ENCODE peak calls at places on chromosomes 6 and 20, in six cellular contexts. One of them, this sample, is unnamed.

GRCh38 chr20:54199721-54200176 is 8.1 kb upstream of the PFDN4 start:
- DNase-seq in H9: peak; percentile 78
- DNase-seq in mesenchymal stem cell: peak; percentile 70
- DNase-seq in IMR-90: peak; percentile 73
- DNase-seq in H1: peak; percentile 70
- DNase-seq in neuronal stem cell: peak; percentile 69
- DNase-seq in this sample: peak; percentile 94

GRCh38 chr6:101513181-101513580 is 119.7 kb downstream of the GRIK2 start:
- DNase-seq in H9: no peak
- DNase-seq in neuronal stem cell: no peak
- DNase-seq in IMR-90: no peak
- DNase-seq in mesenchymal stem cell: no peak
- DNase-seq in H1: no peak
- DNase-seq in this sample: no peak

GRCh38 chr6:41406821-41407787 is 71.7 kb downstream of the NCR2 start:
- DNase-seq in IMR-90: no peak
- DNase-seq in neuronal stem cell: no peak
- DNase-seq in mesenchymal stem cell: no peak
- DNase-seq in H1: no peak
- DNase-seq in H9: peak; percentile 60
- DNase-seq in this sample: no peak

GRCh38 chr6:190596-191395 is 101.5 kb upstream of the DUSP22 start:
- DNase-seq in IMR-90: no peak
- DNase-seq in neuronal stem cell: no peak
- DNase-seq in H1: no peak
- DNase-seq in mesenchymal stem cell: no peak
- DNase-seq in H9: peak; percentile 44
- DNase-seq in this sample: peak; percentile 7

GRCh38 chr6:38420207-38420606 is 219.5 kb downstream of the BTBD9 start:
- DNase-seq in neuronal stem cell: no peak
- DNase-seq in H1: no peak
- DNase-seq in H9: no peak
- DNase-seq in mesenchymal stem cell: peak; percentile 30
- DNase-seq in IMR-90: peak; percentile 50
- DNase-seq in this sample: no peak

GRCh38 chr20:376750-377149 is 3.8 kb upstream of the TRIB3 start:
- DNase-seq in H9: no peak
- DNase-seq in IMR-90: no peak
- DNase-seq in mesenchymal stem cell: no peak
- DNase-seq in H1: no peak
- DNase-seq in neuronal stem cell: no peak
- DNase-seq in this sample: no peak

GRCh38 chr20:63027425-63028389 is 20.9 kb upstream of the BHLHE23 start:
- DNase-seq in mesenchymal stem cell: no peak
- DNase-seq in H9: no peak
- DNase-seq in neuronal stem cell: no peak
- DNase-seq in IMR-90: no peak
- DNase-seq in H1: no peak
- DNase-seq in this sample: no peak

GRCh38 chr6:89574860-89575561 is 63.5 kb downstream of the LYRM2 start:
- DNase-seq in H9: no peak
- DNase-seq in neuronal stem cell: no peak
- DNase-seq in mesenchymal stem cell: no peak
- DNase-seq in H1: no peak
- DNase-seq in IMR-90: no peak
- DNase-seq in this sample: peak; percentile 88

GRCh38 chr6:112010328-112010727 is 43.6 kb upstream of the CCN6 start:
- DNase-seq in H1: no peak
- DNase-seq in mesenchymal stem cell: no peak
- DNase-seq in H9: no peak
- DNase-seq in IMR-90: no peak
- DNase-seq in neuronal stem cell: no peak
- DNase-seq in this sample: no peak

GRCh38 chr6:49607391-49607982 is 29.2 kb downstream of the RHAG start:
- DNase-seq in mesenchymal stem cell: no peak
- DNase-seq in H1: no peak
- DNase-seq in H9: no peak
- DNase-seq in IMR-90: no peak
- DNase-seq in neuronal stem cell: no peak
- DNase-seq in this sample: no peak

GRCh38 chr6:156866181-156866862 is 89.1 kb downstream of the ARID1B start:
- DNase-seq in IMR-90: peak; percentile 73
- DNase-seq in H1: no peak
- DNase-seq in mesenchymal stem cell: peak; percentile 84
- DNase-seq in H9: no peak
- DNase-seq in neuronal stem cell: no peak
- DNase-seq in this sample: no peak

GRCh38 chr20:58623579-58624473 is 27.3 kb upstream of the STX16 start:
- DNase-seq in H9: no peak
- DNase-seq in mesenchymal stem cell: peak; percentile 96
- DNase-seq in neuronal stem cell: no peak
- DNase-seq in IMR-90: peak; percentile 97
- DNase-seq in H1: peak; percentile 41
- DNase-seq in this sample: peak; percentile 83

GRCh38 chr20:47309806-47310426 is 46.6 kb downstream of the ZMYND8 start:
- DNase-seq in IMR-90: no peak
- DNase-seq in neuronal stem cell: no peak
- DNase-seq in H1: no peak
- DNase-seq in mesenchymal stem cell: no peak
- DNase-seq in H9: no peak
- DNase-seq in this sample: no peak

GRCh38 chr6:90790058-90790457 is 203.2 kb upstream of the MAP3K7 start:
- DNase-seq in neuronal stem cell: no peak
- DNase-seq in H1: no peak
- DNase-seq in mesenchymal stem cell: peak; percentile 67
- DNase-seq in H9: no peak
- DNase-seq in IMR-90: peak; percentile 13
- DNase-seq in this sample: no peak

GRCh38 chr6:159862103-159862502 is 28.7 kb upstream of the MAS1 start:
- DNase-seq in mesenchymal stem cell: no peak
- DNase-seq in H1: no peak
- DNase-seq in neuronal stem cell: no peak
- DNase-seq in IMR-90: no peak
- DNase-seq in H9: no peak
- DNase-seq in this sample: no peak

GRCh38 chr20:20732641-20733040 is 20.2 kb upstream of the RALGAPA2 start:
- DNase-seq in H1: no peak
- DNase-seq in H9: no peak
- DNase-seq in mesenchymal stem cell: no peak
- DNase-seq in neuronal stem cell: no peak
- DNase-seq in IMR-90: no peak
- DNase-seq in this sample: no peak

GRCh38 chr20:22916121-22916842 is 118.8 kb upstream of the SSTR4 start:
- DNase-seq in neuronal stem cell: no peak
- DNase-seq in IMR-90: no peak
- DNase-seq in H1: no peak
- DNase-seq in H9: no peak
- DNase-seq in mesenchymal stem cell: no peak
- DNase-seq in this sample: no peak

DNA sequence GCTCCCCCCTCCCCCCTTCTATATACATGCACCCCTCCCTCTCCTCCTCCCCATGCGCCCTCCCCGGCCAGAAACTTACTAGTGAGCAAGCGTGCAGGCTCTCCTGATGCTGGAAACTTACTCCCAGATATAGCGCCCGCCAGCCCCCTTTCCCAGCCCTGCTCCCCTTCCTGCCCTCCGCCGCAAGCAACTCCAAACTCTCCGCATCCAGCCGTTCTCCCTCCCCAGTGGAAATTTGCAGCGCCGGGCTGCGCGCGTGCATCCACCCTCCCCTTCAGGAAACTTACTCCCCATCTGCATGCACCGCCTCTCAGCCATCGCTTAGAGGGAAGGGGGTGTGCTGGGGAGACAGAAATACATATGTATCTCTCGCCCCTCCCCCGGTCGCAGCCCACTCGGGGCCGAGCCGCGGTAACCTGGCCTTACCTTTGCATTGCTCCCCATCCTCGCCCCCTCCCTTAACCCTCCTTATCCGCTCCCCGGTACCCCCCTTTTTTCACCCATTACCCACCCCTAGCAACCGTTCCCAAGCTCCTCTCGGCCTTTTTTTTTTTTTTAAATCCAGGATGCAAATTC is at the start of gene TRERF1:
- DNase-seq in mesenchymal stem cell: peak; percentile 90
- DNase-seq in neuronal stem cell: peak; percentile 83
- DNase-seq in H1: no peak
- DNase-seq in IMR-90: peak; percentile 81
- DNase-seq in H9: peak; percentile 88
- DNase-seq in this sample: no peak
- H3K23ac ChIP-seq in mesenchymal stem cell: peak within 1 kb of the TSS; percentile 100
- H3K23ac ChIP-seq in neuronal stem cell: peak within 1 kb of the TSS; percentile 77
- H3K23ac ChIP-seq in H1: no peak within 1 kb of the TSS
- H3K23ac ChIP-seq in IMR-90: peak within 1 kb of the TSS; percentile 95
- H3K23ac ChIP-seq in H9: no peak within 1 kb of the TSS
- H3K23ac ChIP-seq in this sample: peak within 1 kb of the TSS; percentile 7

DNA sequence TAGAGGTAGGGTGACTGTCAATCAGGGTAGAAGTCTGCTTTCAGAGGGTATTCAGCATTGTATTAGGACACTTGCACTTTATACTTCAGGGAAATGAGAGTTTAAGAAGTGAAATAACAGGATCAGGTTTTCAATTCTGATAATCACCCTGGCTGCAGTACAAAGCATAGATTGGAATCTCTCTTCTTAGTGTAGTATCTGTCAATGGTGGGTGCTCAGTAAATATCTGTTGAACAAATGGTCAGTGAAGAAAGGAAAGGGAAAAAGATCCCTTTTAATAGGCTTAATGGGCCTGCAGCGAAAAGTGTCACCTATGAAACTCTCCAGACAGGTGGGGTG is 18.7 kb downstream of the TUBB2B start:
- DNase-seq in IMR-90: no peak
- DNase-seq in mesenchymal stem cell: no peak
- DNase-seq in H9: no peak
- DNase-seq in H1: no peak
- DNase-seq in neuronal stem cell: no peak
- DNase-seq in this sample: no peak
- H4K8ac ChIP-seq in IMR-90: peak overlapping the region; percentile 69
- H4K8ac ChIP-seq in mesenchymal stem cell: peak overlapping the region; percentile 72
- H4K8ac ChIP-seq in H9: no peak overlapping the region
- H4K8ac ChIP-seq in H1: no peak overlapping the region
- H4K8ac ChIP-seq in neuronal stem cell: no peak overlapping the region
- H4K8ac ChIP-seq in this sample: peak overlapping the region; percentile 10

GRCh38 chr6:31143148-31143547 is 4.3 kb upstream of the PSORS1C2 start:
- DNase-seq in H9: peak; percentile 92
- DNase-seq in mesenchymal stem cell: peak; percentile 83
- DNase-seq in IMR-90: peak; percentile 78
- DNase-seq in neuronal stem cell: no peak
- DNase-seq in H1: no peak
- DNase-seq in this sample: peak; percentile 59

GRCh38 chr6:31138982-31139381 is at the start of gene PSORS1C2:
- DNase-seq in IMR-90: no peak
- DNase-seq in H9: no peak
- DNase-seq in H1: no peak
- DNase-seq in mesenchymal stem cell: no peak
- DNase-seq in neuronal stem cell: no peak
- DNase-seq in this sample: no peak

GRCh38 chr6:31140643-31141042 is 1.8 kb upstream of the PSORS1C2 start:
- DNase-seq in neuronal stem cell: no peak
- DNase-seq in H1: no peak
- DNase-seq in IMR-90: no peak
- DNase-seq in mesenchymal stem cell: no peak
- DNase-seq in H9: no peak
- DNase-seq in this sample: no peak

GRCh38 chr6:31142356-31142755 is 3.5 kb upstream of the PSORS1C2 start:
- DNase-seq in mesenchymal stem cell: no peak
- DNase-seq in H1: no peak
- DNase-seq in neuronal stem cell: no peak
- DNase-seq in H9: no peak
- DNase-seq in IMR-90: no peak
- DNase-seq in this sample: no peak

DNA sequence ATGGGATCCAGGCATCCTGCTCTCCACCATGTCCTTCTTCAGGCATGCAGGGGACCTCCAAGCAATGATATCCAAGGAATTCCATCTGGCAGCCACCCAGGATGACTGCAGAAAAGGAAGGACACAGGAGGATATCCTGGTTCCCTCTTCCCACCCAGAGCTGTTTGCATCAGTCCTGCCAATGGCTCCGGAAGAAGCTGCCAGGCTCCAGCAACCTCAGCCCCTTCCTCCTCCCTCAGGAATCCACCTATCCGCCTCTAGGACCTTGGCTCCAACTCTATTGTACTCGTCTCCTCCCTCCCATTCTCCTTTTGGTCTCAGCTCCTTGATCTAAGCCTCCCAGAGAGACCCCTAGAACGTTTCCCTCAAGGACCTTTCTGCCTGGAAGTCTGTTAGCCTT is 733 bp upstream of the PSORS1C2 start:
- DNase-seq in IMR-90: peak; percentile 46
- DNase-seq in neuronal stem cell: no peak
- DNase-seq in mesenchymal stem cell: no peak
- DNase-seq in H9: peak; percentile 81
- DNase-seq in H1: no peak
- DNase-seq in this sample: no peak
- H3K14ac ChIP-seq in IMR-90: no peak overlapping the region
- H3K14ac ChIP-seq in neuronal stem cell: no peak overlapping the region
- H3K14ac ChIP-seq in mesenchymal stem cell: no peak overlapping the region
- H3K14ac ChIP-seq in H9: no peak overlapping the region
- H3K14ac ChIP-seq in H1: no peak overlapping the region
- H3K14ac ChIP-seq in this sample: no peak overlapping the region

GRCh38 chr6:19690676-19691075 is 146.5 kb upstream of the ID4 start:
- DNase-seq in mesenchymal stem cell: no peak
- DNase-seq in H9: no peak
- DNase-seq in neuronal stem cell: no peak
- DNase-seq in H1: no peak
- DNase-seq in IMR-90: no peak
- DNase-seq in this sample: no peak

GRCh38 chr6:19692506-19693298 is 144.5 kb upstream of the ID4 start:
- DNase-seq in neuronal stem cell: peak; percentile 32
- DNase-seq in H1: no peak
- DNase-seq in mesenchymal stem cell: no peak
- DNase-seq in H9: no peak
- DNase-seq in IMR-90: no peak
- DNase-seq in this sample: no peak

GRCh38 chr6:19694697-19695096 is 142.5 kb upstream of the ID4 start:
- DNase-seq in neuronal stem cell: no peak
- DNase-seq in H9: no peak
- DNase-seq in mesenchymal stem cell: no peak
- DNase-seq in H1: no peak
- DNase-seq in IMR-90: no peak
- DNase-seq in this sample: no peak

DNA sequence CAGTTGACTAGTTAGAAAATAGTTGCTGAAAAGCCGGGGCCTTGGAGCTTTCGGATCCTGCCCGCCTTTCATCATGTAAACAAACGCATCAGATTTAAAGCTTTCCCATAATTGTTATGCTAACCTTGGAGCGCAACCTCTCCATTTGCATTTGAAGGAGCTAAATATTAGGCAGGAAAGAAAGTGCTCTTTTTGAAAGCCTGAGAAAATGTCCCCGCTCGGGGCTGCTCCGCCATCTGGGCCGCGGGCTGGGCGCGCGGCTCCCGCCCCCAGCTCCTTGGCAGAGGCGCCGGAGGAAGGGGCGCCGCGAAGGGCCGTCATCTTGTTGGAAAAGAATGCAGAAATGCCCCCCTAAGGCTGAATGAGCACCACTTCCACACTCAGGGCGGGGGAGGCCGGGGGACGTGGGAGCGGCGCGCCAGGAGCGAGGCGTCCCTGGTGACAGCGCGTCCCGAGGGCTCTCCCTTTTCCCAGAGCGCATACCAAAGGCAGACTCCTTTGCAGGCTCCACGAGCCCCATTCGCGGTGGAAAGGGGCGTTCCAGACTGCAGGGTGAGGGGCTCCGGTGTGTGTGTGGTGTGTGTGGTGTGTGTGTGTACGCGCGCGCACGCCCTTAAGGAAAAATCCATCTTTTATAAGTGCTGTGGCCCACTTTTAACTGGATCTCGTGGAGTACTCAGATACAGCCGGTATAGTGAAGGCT is 145.6 kb upstream of the ID4 start:
- DNase-seq in IMR-90: no peak
- DNase-seq in mesenchymal stem cell: no peak
- DNase-seq in neuronal stem cell: peak; percentile 64
- DNase-seq in H9: peak; percentile 75
- DNase-seq in H1: peak; percentile 44
- DNase-seq in this sample: no peak
- H3K23ac ChIP-seq in IMR-90: no peak overlapping the region
- H3K23ac ChIP-seq in mesenchymal stem cell: peak overlapping the region; percentile 69
- H3K23ac ChIP-seq in neuronal stem cell: no peak overlapping the region
- H3K23ac ChIP-seq in H9: no peak overlapping the region
- H3K23ac ChIP-seq in H1: no peak overlapping the region
- H3K23ac ChIP-seq in this sample: no peak overlapping the region